ENCODE peak calls at places on chromosomes 7 and 10, in seven cellular contexts. Q is adrenal gland, U is cardiac fibroblast, W is fibroblast of the aortic adventitia, D is PC-3, Y is AG09319, N is tibial nerve. F is an unnamed sample.

GRCh38 chr10:126671402-126671975 is 996 bp upstream of the C10orf90 start:
- DNase-seq in Q (no peak), Y (no peak), U (no peak), W (no peak), D (no peak), N (no peak), F (no peak)

GRCh38 chr10:121302541-121303180 is 295.6 kb downstream of the FGFR2 start:
- DNase-seq in D (peak), Q (no peak), W (no peak), N (no peak), U (no peak), Y (no peak), F (no peak)

GRCh38 chr10:21637795-21638194 is 103.8 kb downstream of the MLLT10 start:
- DNase-seq in N (no peak), Q (no peak), U (no peak), D (no peak), Y (no peak), W (no peak), F (no peak)

GRCh38 chr7:144738708-144739314 is 97.0 kb downstream of the TPK1 start:
- DNase-seq in D (peak), Y (no peak), Q (no peak), N (no peak), U (peak), W (peak), F (no peak)

GRCh38 chr7:105402221-105403095 is 13.7 kb upstream of the SRPK2 start:
- DNase-seq in W (peak), Y (no peak), Q (no peak), U (peak), N (no peak), D (no peak), F (no peak)

GRCh38 chr10:11705687-11706086 is 36.5 kb upstream of the ECHDC3 start:
- DNase-seq in U (no peak), N (no peak), Q (no peak), D (no peak), Y (no peak), W (no peak), F (no peak)

GRCh38 chr10:21048086-21048485 is 151.0 kb upstream of the NEBL start:
- DNase-seq in Q (no peak), D (peak), Y (no peak), N (no peak), U (no peak), W (no peak), F (no peak)

GRCh38 chr7:107659666-107660065 is 962 bp upstream of the SLC26A4 start:
- DNase-seq in D (peak), U (peak), N (no peak), Q (no peak), W (peak), Y (no peak), F (no peak)

GRCh38 chr7:52689912-52690311 is 345.5 kb upstream of the POM121L12 start:
- DNase-seq in U (no peak), Q (no peak), D (peak), W (no peak), Y (no peak), N (no peak), F (no peak)

GRCh38 chr7:155741805-155742204 is 70.5 kb downstream of the SHH start:
- DNase-seq in U (no peak), D (no peak), W (no peak), N (no peak), Q (no peak), Y (no peak), F (no peak)

GRCh38 chr7:739964-740942 is 13.2 kb upstream of the PRKAR1B start:
- DNase-seq in U (no peak), Q (no peak), Y (no peak), N (no peak), W (no peak), D (no peak), F (no peak)

GRCh38 chr10:132399117-132400035 is 2.4 kb downstream of the PWWP2B start:
- DNase-seq in W (no peak), D (no peak), Y (no peak), U (no peak), N (no peak), Q (peak), F (no peak)

GRCh38 chr10:110641256-110641655 is 2.9 kb upstream of the RBM20 start:
- DNase-seq in D (peak), N (no peak), W (no peak), U (no peak), Y (no peak), Q (no peak), F (peak)

GRCh38 chr10:67666416-67667043 is 29.5 kb downstream of the CTNNA3 start:
- DNase-seq in W (peak), Q (no peak), Y (no peak), N (no peak), U (peak), D (peak), F (no peak)

GRCh38 chr10:7300327-7300726 is 110.5 kb downstream of the SFMBT2 start:
- DNase-seq in N (no peak), Q (no peak), Y (no peak), U (peak), W (no peak), D (peak), F (no peak)

GRCh38 chr7:5636446-5636835 is 145.0 kb downstream of the RNF216 start:
- DNase-seq in N (no peak), W (peak), U (no peak), D (no peak), Y (no peak), Q (no peak), F (no peak)

GRCh38 chr7:39540320-39540719 is 25.9 kb upstream of the YAE1 start:
- DNase-seq in Y (no peak), N (no peak), Q (no peak), D (no peak), U (no peak), W (no peak), F (no peak)

GRCh38 chr7:45077579-45077978 is 11.2 kb downstream of the NACAD start:
- DNase-seq in U (no peak), W (no peak), Y (no peak), D (no peak), N (no peak), Q (no peak), F (no peak)

GRCh38 chr7:77537595-77538185 is 595 bp downstream of the PTPN12 start:
- DNase-seq in N (no peak), Y (no peak), D (peak), W (no peak), Q (peak), U (peak), F (peak)

GRCh38 chr10:78770167-78771090 is 298.3 kb upstream of the ZMIZ1 start:
- DNase-seq in Q (no peak), D (no peak), N (no peak), U (no peak), Y (no peak), W (no peak), F (no peak)

GRCh38 chr10:110737886-110738634 is 93.9 kb downstream of the RBM20 start:
- DNase-seq in U (peak), Q (no peak), Y (no peak), W (peak), D (no peak), N (no peak), F (no peak)

GRCh38 chr10:84194424-84195043 is at the start of gene CDHR1:
- DNase-seq in W (no peak), D (no peak), Q (no peak), U (peak), N (no peak), Y (no peak), F (no peak)

GRCh38 chr10:133616371-133617130 is 10.0 kb downstream of the FRG2B start:
- DNase-seq in Q (no peak), W (no peak), Y (no peak), D (no peak), N (no peak), U (no peak), F (no peak)

GRCh38 chr10:97149065-97149680 is 36.6 kb downstream of the SLIT1 start:
- DNase-seq in Y (no peak), W (no peak), Q (no peak), N (no peak), U (no peak), D (no peak), F (no peak)

GRCh38 chr7:41861642-41862041 is 158.8 kb upstream of the INHBA start:
- DNase-seq in W (no peak), D (no peak), U (no peak), N (no peak), Q (no peak), Y (no peak), F (no peak)

GRCh38 chr7:43053968-43054367 is 58.5 kb upstream of the HECW1 start:
- DNase-seq in W (no peak), Q (no peak), Y (no peak), D (no peak), U (no peak), N (no peak), F (no peak)

GRCh38 chr10:3095373-3096139 is 28.2 kb downstream of the PFKP start:
- DNase-seq in D (peak), N (no peak), Y (peak), W (peak), Q (peak), U (peak), F (no peak)

GRCh38 chr10:102344067-102344466 is 51.4 kb upstream of the NFKB2 start:
- DNase-seq in U (peak), W (peak), D (peak), N (no peak), Y (no peak), Q (no peak), F (no peak)

GRCh38 chr7:50621932-50622587 is 56.9 kb upstream of the DDC start:
- DNase-seq in D (no peak), N (no peak), Y (no peak), W (no peak), Q (no peak), U (peak), F (no peak)

GRCh38 chr7:151245360-151246160 is 2.9 kb downstream of the SMARCD3 start:
- DNase-seq in Q (no peak), D (peak), U (peak), W (no peak), Y (no peak), N (no peak), F (peak)

GRCh38 chr7:74084722-74085578 is 1.3 kb downstream of the LIMK1 start:
- DNase-seq in Y (no peak), N (no peak), W (no peak), U (no peak), Q (no peak), D (peak), F (no peak)

GRCh38 chr10:813286-813685 is 118.2 kb downstream of the LARP4B start:
- DNase-seq in D (no peak), U (no peak), W (no peak), Y (no peak), N (no peak), Q (no peak), F (no peak)

GRCh38 chr7:142384508-142384922 is 126.7 kb upstream of the PRSS58 start:
- DNase-seq in U (peak), N (no peak), Y (peak), W (no peak), Q (no peak), D (peak), F (no peak)

GRCh38 chr7:39560398-39560797 is 5.8 kb upstream of the YAE1 start:
- DNase-seq in D (peak), N (no peak), Q (no peak), Y (no peak), W (no peak), U (peak), F (no peak)

GRCh38 chr10:27861781-27862180 is 116.2 kb upstream of the MKX start:
- DNase-seq in U (no peak), D (no peak), Q (no peak), Y (no peak), N (no peak), W (no peak), F (no peak)

GRCh38 chr7:104926905-104927454 is 87.0 kb upstream of the KMT2E start:
- DNase-seq in W (no peak), Q (no peak), U (no peak), D (no peak), N (no peak), Y (no peak), F (no peak)

GRCh38 chr10:79385392-79385795 is 38.1 kb downstream of the PPIF start:
- DNase-seq in N (no peak), D (no peak), Q (peak), Y (no peak), W (no peak), U (no peak), F (no peak)

GRCh38 chr7:51314041-51314440 is 2.6 kb downstream of the COBL start:
- DNase-seq in W (no peak), D (peak), Y (no peak), Q (no peak), N (no peak), U (no peak), F (no peak)

GRCh38 chr7:129401228-129401967 is 32.8 kb upstream of the STRIP2 start:
- DNase-seq in U (no peak), Y (no peak), N (no peak), Q (no peak), D (peak), W (no peak), F (no peak)

GRCh38 chr10:69232252-69232651 is 12.1 kb downstream of the HKDC1 start:
- DNase-seq in W (peak), Y (peak), U (peak), N (no peak), Q (no peak), D (peak), F (no peak)
- TF ChIP-seq CTCF in W (peak), Y (no peak), U (peak), N (no peak), Q (no peak), D (no peak), F (no peak)

GRCh38 chr10:98748298-98748697 is 301.6 kb upstream of the HPS1 start:
- DNase-seq in Q (no peak), D (peak), U (peak), N (no peak), W (no peak), Y (no peak), F (no peak)
- TF ChIP-seq CTCF in Q (no peak), D (peak), U (peak), N (no peak), W (no peak), Y (peak), F (no peak)

DNA sequence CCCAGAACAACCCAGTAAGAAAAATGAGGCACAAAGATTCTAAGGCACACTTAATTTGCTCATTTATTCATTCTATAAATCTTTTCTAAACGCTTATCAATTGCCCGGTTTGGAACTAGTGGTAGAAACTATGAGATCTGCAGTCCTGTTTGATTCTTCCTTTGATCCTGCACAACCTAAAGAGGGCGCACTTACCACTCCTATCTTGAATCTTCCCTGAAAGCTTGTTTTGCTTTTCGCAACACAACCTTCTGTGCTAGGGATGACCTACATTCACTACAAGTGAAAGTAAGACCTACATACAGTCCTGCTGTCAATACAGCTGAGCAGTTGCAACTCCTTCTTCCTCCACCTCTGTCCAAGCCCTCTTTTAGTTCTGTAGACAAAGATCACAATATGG is 12.6 kb upstream of the ARL4A start:
- DNase-seq in U (peak), D (peak), Y (no peak), W (peak), N (no peak), Q (peak), F (no peak)
- TF ChIP-seq CTCF in U (peak), D (peak), Y (peak), W (peak), N (no peak), Q (peak), F (no peak)

GRCh38 chr10:91552706-91553105 is 80.2 kb downstream of the PPP1R3C start:
- DNase-seq in D (peak), W (peak), Y (no peak), N (no peak), U (peak), Q (peak), F (no peak)
- TF ChIP-seq CTCF in D (peak), W (peak), Y (peak), N (peak), U (peak), Q (peak), F (no peak)

DNA sequence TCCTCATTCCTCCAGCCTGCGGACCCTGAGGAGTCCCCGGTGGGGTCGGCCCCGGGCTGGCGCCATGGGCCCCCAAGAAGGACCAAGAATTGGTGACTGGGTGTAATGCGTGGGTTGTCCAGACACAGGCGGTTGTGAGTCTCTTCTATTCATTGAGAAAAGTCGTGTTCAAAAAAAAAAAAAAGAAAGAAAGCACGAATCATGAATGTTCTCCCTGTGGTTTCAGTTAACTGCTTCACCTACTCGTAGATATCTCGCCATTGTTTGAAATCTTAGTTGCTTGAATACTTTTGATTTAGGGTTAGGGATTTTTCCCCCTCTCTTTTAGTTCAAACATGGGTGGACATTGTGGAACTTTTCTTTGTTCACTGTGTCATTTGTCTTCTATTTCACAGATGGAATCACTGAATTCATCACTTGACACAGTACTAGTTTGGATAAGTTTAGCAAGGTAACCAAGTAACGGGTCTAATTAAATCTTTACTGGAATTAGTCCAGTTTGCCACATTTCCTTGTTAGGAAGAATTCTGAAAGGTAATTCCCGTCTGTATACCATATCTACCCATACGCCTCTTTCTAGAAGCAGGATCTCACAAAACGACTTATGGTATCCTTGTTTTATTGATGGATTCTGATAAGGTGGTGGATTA is 775 bp downstream of the STARD3NL start:
- DNase-seq in W (peak), N (no peak), Q (no peak), Y (no peak), D (no peak), U (peak), F (no peak)
- TF ChIP-seq CTCF in W (peak), N (no peak), Q (peak), Y (no peak), D (no peak), U (no peak), F (no peak)

GRCh38 chr10:17453377-17454091 is 861 bp downstream of the ST8SIA6 start:
- DNase-seq in Y (no peak), N (peak), D (peak), W (no peak), U (peak), Q (no peak), F (peak)

GRCh38 chr10:17454801-17455520 is 566 bp upstream of the ST8SIA6 start:
- DNase-seq in W (no peak), Q (no peak), N (no peak), Y (no peak), U (no peak), D (no peak), F (no peak)

GRCh38 chr10:17456032-17456548 is 1.7 kb upstream of the ST8SIA6 start:
- DNase-seq in Y (no peak), D (no peak), Q (no peak), W (no peak), N (no peak), U (no peak), F (no peak)

GRCh38 chr10:17453035-17453376 is 1.4 kb downstream of the ST8SIA6 start:
- DNase-seq in U (no peak), D (no peak), Y (no peak), N (no peak), W (no peak), Q (no peak), F (no peak)

GRCh38 chr10:17454181-17454800 is at the start of gene ST8SIA6:
- DNase-seq in D (peak), W (peak), Q (no peak), N (no peak), U (peak), Y (no peak), F (peak)
- TF ChIP-seq CTCF in D (no peak), W (no peak), Q (no peak), N (no peak), U (no peak), Y (no peak), F (no peak)

DNA sequence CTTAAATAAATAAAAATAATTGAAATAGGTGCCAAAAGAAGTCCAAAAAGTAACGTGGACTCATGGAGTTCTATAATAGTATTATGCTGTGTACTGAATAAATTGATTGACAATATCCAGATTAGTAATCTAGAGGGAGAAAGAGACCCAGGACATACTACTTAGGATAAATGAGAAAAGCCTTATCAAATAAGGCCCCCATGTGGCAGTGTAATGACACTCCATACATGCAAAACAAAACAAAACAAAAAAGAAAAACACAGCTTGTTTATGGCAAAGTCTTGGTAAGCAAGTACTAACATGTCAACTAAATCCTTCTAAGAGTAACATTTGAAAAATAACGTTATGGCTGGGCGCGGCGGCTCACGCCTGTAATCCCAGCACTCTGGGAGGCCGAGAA is 3.6 kb upstream of the RUNDC3B start:
- DNase-seq in W (no peak), Q (no peak), U (no peak), N (no peak), D (no peak), Y (no peak), F (no peak)
- TF ChIP-seq CTCF in W (no peak), Q (peak), U (no peak), N (no peak), D (peak), Y (no peak), F (no peak)

GRCh38 chr7:86926732-86927131 is 132.7 kb downstream of the ELAPOR2 start:
- DNase-seq in W (peak), U (peak), D (peak), N (no peak), Y (peak), Q (peak), F (no peak)
- TF ChIP-seq CTCF in W (peak), U (peak), D (peak), N (peak), Y (peak), Q (peak), F (peak)

F was measured in mesothelial cell of epicardium.